ENCODE peak calls at places on chromosome 17, in eight cellular contexts. U is substantia nigra; I is NCI-H1417; G is HCT116; B is stimulated activated CD4-positive, alpha-beta T cell treated with anti-CD3 and anti-CD28 coated beads, Interleukin-1b, Interleukin-23, amount 100 ng/mL, for 24 hours; C is GF-D8; J is KBM-7; X is left cardiac atrium. H is an unnamed sample.
A peak's percentile ranks its signal among the peaks of the same experiment; 100 is the strongest.

GRCh38 chr17:11991461-11991860 is 5.8 kb downstream of the ZNF18 start:
- DNase-seq in U (no peak), I (no peak), G (no peak), B (no peak), C (no peak), J (no peak), X (no peak), H (no peak)

GRCh38 chr17:77182205-77182604 is 41.4 kb downstream of the SEC14L1 start:
- DNase-seq in U (no peak), I (no peak), G (no peak), B (no peak), C (peak; percentile 16), J (peak; percentile 62), X (no peak), H (no peak)

GRCh38 chr17:17892731-17893130 is 55.9 kb upstream of the SREBF1 start:
- DNase-seq in U (no peak), I (no peak), G (no peak), B (no peak), C (no peak), J (no peak), X (no peak), H (no peak)

GRCh38 chr17:4690745-4691144 is 13.2 kb downstream of the PELP1 start:
- DNase-seq in U (no peak), I (no peak), G (no peak), B (no peak), C (no peak), J (no peak), X (no peak), H (no peak)

GRCh38 chr17:2894782-2895181 is 98.5 kb downstream of the RAP1GAP2 start:
- DNase-seq in U (no peak), I (no peak), G (no peak), B (no peak), C (no peak), J (no peak), X (no peak), H (no peak)

GRCh38 chr17:82392209-82392920 is 20.8 kb downstream of the UTS2R start:
- DNase-seq in U (no peak), I (no peak), G (no peak), B (no peak), C (no peak), J (no peak), X (no peak), H (no peak)

GRCh38 chr17:32546031-32546444 is 59.2 kb downstream of the CDK5R1 start:
- DNase-seq in U (peak; percentile 32), I (peak; percentile 92), G (no peak), B (no peak), C (no peak), J (no peak), X (no peak), H (peak; percentile 36)

GRCh38 chr17:15996322-15996721 is 3.2 kb downstream of the ZSWIM7 start:
- DNase-seq in U (no peak), I (no peak), G (no peak), B (no peak), C (no peak), J (no peak), X (no peak), H (no peak)

GRCh38 chr17:5618511-5618910 is 34.2 kb upstream of the NLRP1 start:
- DNase-seq in U (no peak), I (peak; percentile 61), G (no peak), B (no peak), C (no peak), J (no peak), X (no peak), H (no peak)

GRCh38 chr17:628507-628941 is 86.1 kb downstream of the VPS53 start:
- DNase-seq in U (no peak), I (no peak), G (no peak), B (no peak), C (no peak), J (no peak), X (no peak), H (no peak)

GRCh38 chr17:77882481-77883212 is 75.9 kb upstream of the TNRC6C start:
- DNase-seq in U (peak; percentile 21), I (no peak), G (no peak), B (peak; percentile 58), C (peak; percentile 18), J (no peak), X (peak; percentile 83), H (peak; percentile 85)

GRCh38 chr17:31629696-31630470 is 229.2 kb downstream of the COPRS start:
- DNase-seq in U (no peak), I (no peak), G (no peak), B (no peak), C (no peak), J (no peak), X (no peak), H (no peak)

GRCh38 chr17:40803617-40804082 is 3.9 kb upstream of the KRT28 start:
- DNase-seq in U (peak; percentile 2), I (peak; percentile 91), G (peak; percentile 74), B (peak; percentile 66), C (peak; percentile 15), J (peak; percentile 75), X (peak; percentile 80), H (peak; percentile 94)

GRCh38 chr17:75516619-75517276 is 420 bp downstream of the TSEN54 start:
- DNase-seq in U (no peak), I (peak; percentile 73), G (no peak), B (no peak), C (no peak), J (peak; percentile 51), X (peak; percentile 44), H (no peak)

H was measured in posterior cingulate gyrus.